ENCODE peak calls at places on chromosomes 6 and 20, in five cellular contexts. D, G, B, F and Q are unnamed samples.

GRCh38 chr6:35360349-35361138 is 18.2 kb downstream of the PPARD start:
- DNase-seq in D (peak), B (no peak), G (peak), F (peak), Q (peak)

GRCh38 chr6:381742-382461 is 9.7 kb upstream of the IRF4 start:
- DNase-seq in D (no peak), B (no peak), F (no peak), G (no peak), Q (no peak)

GRCh38 chr20:46174469-46175126 is 56.5 kb downstream of the CD40 start:
- DNase-seq in B (peak), F (peak), G (peak), D (peak), Q (peak)

GRCh38 chr6:131303338-131303954 is 168.2 kb downstream of the AKAP7 start:
- DNase-seq in G (no peak), B (no peak), D (no peak), F (no peak), Q (no peak)

GRCh38 chr6:4384638-4385036 is 249.3 kb upstream of the ECI2 start:
- DNase-seq in D (no peak), F (no peak), B (no peak), G (no peak), Q (no peak)

GRCh38 chr6:168133186-168133585 is 54.2 kb upstream of the FRMD1 start:
- DNase-seq in D (no peak), F (peak), B (no peak), G (peak), Q (peak)

GRCh38 chr6:37882724-37883413 is 63.3 kb downstream of the ZFAND3 start:
- DNase-seq in D (no peak), F (peak), G (no peak), B (no peak), Q (peak)

GRCh38 chr20:21571841-21572690 is 58.2 kb upstream of the NKX2-2 start:
- DNase-seq in D (no peak), B (no peak), G (no peak), F (peak), Q (no peak)

GRCh38 chr6:99434702-99435530 is 9.8 kb upstream of the PNISR start:
- DNase-seq in G (no peak), D (no peak), B (peak), F (peak), Q (peak)

GRCh38 chr6:116012966-116013365 is 47.7 kb downstream of the FRK start:
- DNase-seq in G (no peak), B (no peak), D (no peak), F (no peak), Q (no peak)

GRCh38 chr6:32189082-32189741 is 790 bp downstream of the PBX2 start:
- DNase-seq in F (peak), D (no peak), B (no peak), G (no peak), Q (no peak)

GRCh38 chr6:32187009-32187709 is 2.8 kb downstream of the PBX2 start:
- DNase-seq in G (no peak), F (no peak), B (no peak), D (no peak), Q (no peak)

GRCh38 chr6:32188381-32189081 is 1.5 kb downstream of the PBX2 start:
- DNase-seq in G (no peak), F (peak), B (no peak), D (no peak), Q (peak)

GRCh38 chr6:32184084-32184640 is at the start of gene AGER:
- DNase-seq in D (no peak), G (no peak), B (no peak), F (no peak), Q (no peak)

GRCh38 chr6:32186496-32186840 is 2.4 kb upstream of the AGER start:
- DNase-seq in G (no peak), F (no peak), D (no peak), B (no peak), Q (no peak)
- H3K27ac ChIP-seq in G (no peak), F (no peak), D (peak), B (peak), Q (no peak)

DNA sequence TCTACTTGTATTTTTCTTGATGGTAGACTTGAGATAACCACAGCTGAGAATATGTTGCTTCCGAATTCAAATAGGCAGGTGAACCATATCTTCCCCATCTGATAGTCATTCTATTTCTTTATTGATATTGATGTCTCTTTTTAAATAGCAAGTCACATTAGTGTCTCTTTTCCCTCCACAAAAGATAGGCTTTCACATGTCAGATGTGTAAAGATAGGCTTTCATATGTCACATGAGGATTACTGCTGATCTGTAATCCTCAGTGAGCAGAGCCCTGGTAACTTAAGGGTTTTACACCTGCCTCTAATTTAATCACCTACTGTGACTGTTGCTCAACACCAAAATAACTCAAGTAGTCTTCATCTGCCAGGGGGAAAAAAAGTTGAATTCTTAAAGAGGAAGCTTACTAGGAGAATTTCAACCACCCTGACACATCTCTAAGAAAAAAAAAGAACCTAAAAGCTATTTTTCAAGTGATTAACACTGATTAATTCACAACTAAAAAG is 45.3 kb upstream of the TRDN start:
- DNase-seq in B (no peak), F (no peak), D (no peak), G (no peak), Q (no peak)
- H3K27ac ChIP-seq in B (no peak), F (no peak), D (no peak), G (no peak), Q (no peak)

GRCh38 chr6:110812719-110813118 is 2.5 kb downstream of the CDK19 start:
- DNase-seq in F (no peak), D (no peak), B (no peak), G (no peak), Q (no peak)

GRCh38 chr6:110813338-110813737 is 1.9 kb downstream of the CDK19 start:
- DNase-seq in B (no peak), D (no peak), G (no peak), F (no peak), Q (no peak)

GRCh38 chr6:110814488-110815259 is 595 bp downstream of the CDK19 start:
- DNase-seq in G (peak), B (no peak), F (peak), D (peak), Q (peak)

GRCh38 chr6:110815260-110816109 is at the start of gene CDK19:
- DNase-seq in D (peak), G (peak), F (peak), B (peak), Q (peak)

GRCh38 chr6:110813813-110814487 is 1.3 kb downstream of the CDK19 start:
- DNase-seq in B (no peak), F (peak), G (no peak), D (no peak), Q (no peak)
- H3K27ac ChIP-seq in B (peak), F (no peak), G (no peak), D (peak), Q (peak)

GRCh38 chr6:160275511-160276003 is 16.9 kb upstream of the SLC22A2 start:
- DNase-seq in D (no peak), B (no peak), F (no peak), G (no peak), Q (no peak)

GRCh38 chr6:160278311-160278710 is 19.7 kb upstream of the SLC22A2 start:
- DNase-seq in F (no peak), G (no peak), D (no peak), B (no peak), Q (no peak)

GRCh38 chr6:160276126-160276525 is 17.5 kb upstream of the SLC22A2 start:
- DNase-seq in F (no peak), G (no peak), B (no peak), D (no peak), Q (no peak)

GRCh38 chr6:160277546-160277945 is 18.9 kb upstream of the SLC22A2 start:
- DNase-seq in F (no peak), G (no peak), B (no peak), D (no peak), Q (no peak)

DNA sequence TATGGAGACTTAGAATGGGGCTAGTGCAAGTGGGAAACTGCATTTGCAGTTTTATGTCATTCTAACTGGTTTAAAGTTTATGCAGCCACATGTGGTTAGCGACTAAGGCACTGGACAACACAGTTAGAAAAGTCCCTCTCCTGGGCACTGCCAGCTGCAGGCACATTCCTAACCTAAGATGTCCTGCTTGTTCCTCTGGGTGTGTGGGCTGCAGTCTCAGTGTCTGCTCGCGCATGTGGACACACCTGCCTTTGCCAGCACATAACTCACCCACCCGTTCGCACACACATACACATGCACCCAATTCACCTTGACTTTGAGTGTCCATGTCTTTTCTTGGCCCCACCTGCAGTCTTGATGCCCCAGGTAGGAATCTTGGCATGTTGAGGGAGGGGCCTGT is 18.5 kb upstream of the SLC22A2 start:
- DNase-seq in G (no peak), F (no peak), B (no peak), D (no peak), Q (no peak)
- H3K27ac ChIP-seq in G (no peak), F (no peak), B (no peak), D (no peak), Q (no peak)

GRCh38 chr6:150298676-150299075 is 70.1 kb upstream of the IYD start:
- DNase-seq in B (no peak), G (no peak), D (no peak), F (no peak), Q (no peak)
- H3K27ac ChIP-seq in B (no peak), G (no peak), D (no peak), F (no peak), Q (no peak)

GRCh38 chr6:163323719-163324118 is 90.8 kb upstream of the QKI start:
- DNase-seq in G (no peak), D (no peak), B (no peak), F (no peak), Q (no peak)
- H3K27ac ChIP-seq in G (no peak), D (no peak), B (no peak), F (no peak), Q (no peak)

DNA sequence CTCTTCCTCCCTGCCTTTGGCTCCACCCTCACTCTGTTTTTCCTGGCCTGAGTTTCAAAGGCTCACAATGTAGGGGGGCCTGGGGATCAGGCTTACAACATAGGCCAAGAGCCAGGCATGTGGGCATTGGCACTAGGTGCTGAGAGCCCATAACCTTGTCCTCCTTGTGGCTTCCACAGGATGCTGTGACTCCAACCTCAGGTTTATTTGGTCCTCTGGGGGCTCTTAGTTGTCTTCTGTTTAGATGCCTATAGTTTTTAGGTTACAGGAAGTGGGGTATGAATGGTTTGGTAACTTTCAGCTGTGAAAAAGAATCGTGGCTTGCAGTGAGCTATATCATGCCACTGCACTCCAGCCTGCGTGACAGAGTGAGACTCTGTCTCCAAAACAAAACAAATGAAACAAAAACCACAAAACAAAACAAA is 25.6 kb downstream of the MMP24 start:
- DNase-seq in D (no peak), G (no peak), F (peak), B (no peak), Q (no peak)
- H3K27ac ChIP-seq in D (no peak), G (no peak), F (no peak), B (no peak), Q (no peak)

GRCh38 chr6:8434727-8435092 is 635 bp downstream of the SLC35B3 start:
- DNase-seq in G (no peak), F (no peak), D (no peak), B (no peak), Q (no peak)
- H3K27ac ChIP-seq in G (peak), F (peak), D (peak), B (peak), Q (peak)

GRCh38 chr6:75947935-75948334 is 124.5 kb downstream of the IMPG1 start:
- DNase-seq in F (no peak), D (no peak), G (no peak), B (no peak), Q (no peak)

GRCh38 chr6:75940558-75940957 is 131.9 kb downstream of the IMPG1 start:
- DNase-seq in B (no peak), G (no peak), F (no peak), D (no peak), Q (no peak)

GRCh38 chr6:75946146-75946831 is 126.2 kb downstream of the IMPG1 start:
- DNase-seq in F (no peak), B (no peak), G (no peak), D (no peak), Q (no peak)

GRCh38 chr6:75941509-75941908 is 131.0 kb downstream of the IMPG1 start:
- DNase-seq in D (no peak), B (no peak), G (no peak), F (no peak), Q (no peak)

GRCh38 chr6:75943381-75943780 is 129.1 kb downstream of the IMPG1 start:
- DNase-seq in F (no peak), D (no peak), G (no peak), B (no peak), Q (no peak)
- H3K27ac ChIP-seq in F (no peak), D (no peak), G (no peak), B (no peak), Q (no peak)

GRCh38 chr6:129359811-129360787 is 349.9 kb downstream of the ARHGAP18 start:
- DNase-seq in B (no peak), G (no peak), D (no peak), F (no peak), Q (no peak)

GRCh38 chr6:129368970-129369369 is 341.0 kb downstream of the ARHGAP18 start:
- DNase-seq in F (no peak), B (no peak), D (no peak), G (no peak), Q (peak)

GRCh38 chr6:129364767-129365166 is 345.2 kb downstream of the ARHGAP18 start:
- DNase-seq in F (no peak), B (no peak), G (no peak), D (no peak), Q (no peak)

GRCh38 chr6:129368076-129368475 is 341.9 kb downstream of the ARHGAP18 start:
- DNase-seq in F (no peak), B (no peak), D (no peak), G (no peak), Q (no peak)

GRCh38 chr6:129364037-129364436 is 345.9 kb downstream of the ARHGAP18 start:
- DNase-seq in D (no peak), G (no peak), B (no peak), F (no peak), Q (no peak)
- H3K27ac ChIP-seq in D (no peak), G (no peak), B (no peak), F (no peak), Q (no peak)